ENCODE peak calls at places on chromosome 1, in eight cellular contexts. One of them, this sample, is unnamed.

GRCh38 chr1:87957331-87957730 is 628.7 kb downstream of the LMO4 start:
- DNase-seq in sigmoid colon: no peak
- DNase-seq in suprapubic skin: no peak
- DNase-seq in heart right ventricle: no peak
- DNase-seq in AG04450: no peak
- DNase-seq in brain microvascular endothelial cell: no peak
- DNase-seq in fibroblast of lung: peak
- DNase-seq in stomach: no peak
- DNase-seq in this sample: no peak

GRCh38 chr1:172343246-172344099 is 77.0 kb upstream of the C1orf105 start:
- DNase-seq in suprapubic skin: no peak
- DNase-seq in stomach: no peak
- DNase-seq in sigmoid colon: no peak
- DNase-seq in heart right ventricle: no peak
- DNase-seq in brain microvascular endothelial cell: peak
- DNase-seq in fibroblast of lung: peak
- DNase-seq in AG04450: peak
- DNase-seq in this sample: no peak

GRCh38 chr1:8078176-8078671 is 52.1 kb upstream of the ERRFI1 start:
- DNase-seq in stomach: no peak
- DNase-seq in sigmoid colon: no peak
- DNase-seq in fibroblast of lung: peak
- DNase-seq in heart right ventricle: no peak
- DNase-seq in AG04450: no peak
- DNase-seq in brain microvascular endothelial cell: peak
- DNase-seq in suprapubic skin: no peak
- DNase-seq in this sample: no peak

GRCh38 chr1:206931709-206932108 is 10.0 kb upstream of the FCMR start:
- DNase-seq in AG04450: no peak
- DNase-seq in fibroblast of lung: no peak
- DNase-seq in suprapubic skin: no peak
- DNase-seq in stomach: no peak
- DNase-seq in sigmoid colon: no peak
- DNase-seq in heart right ventricle: no peak
- DNase-seq in brain microvascular endothelial cell: no peak
- DNase-seq in this sample: no peak

GRCh38 chr1:228341450-228341813 is 65.2 kb downstream of the TRIM11 start:
- DNase-seq in AG04450: no peak
- DNase-seq in sigmoid colon: peak
- DNase-seq in suprapubic skin: peak
- DNase-seq in fibroblast of lung: no peak
- DNase-seq in heart right ventricle: peak
- DNase-seq in brain microvascular endothelial cell: no peak
- DNase-seq in stomach: no peak
- DNase-seq in this sample: no peak

GRCh38 chr1:222038971-222039370 is 297.1 kb upstream of the DUSP10 start:
- DNase-seq in AG04450: no peak
- DNase-seq in fibroblast of lung: no peak
- DNase-seq in suprapubic skin: no peak
- DNase-seq in heart right ventricle: no peak
- DNase-seq in stomach: no peak
- DNase-seq in brain microvascular endothelial cell: no peak
- DNase-seq in sigmoid colon: no peak
- DNase-seq in this sample: no peak

GRCh38 chr1:189429610-189430009 is 1048.1 kb downstream of the BRINP3 start:
- DNase-seq in suprapubic skin: no peak
- DNase-seq in heart right ventricle: no peak
- DNase-seq in sigmoid colon: no peak
- DNase-seq in stomach: no peak
- DNase-seq in AG04450: peak
- DNase-seq in brain microvascular endothelial cell: no peak
- DNase-seq in fibroblast of lung: peak
- DNase-seq in this sample: no peak

GRCh38 chr1:72777918-72778317 is 495.6 kb upstream of the NEGR1 start:
- DNase-seq in fibroblast of lung: peak
- DNase-seq in AG04450: no peak
- DNase-seq in brain microvascular endothelial cell: peak
- DNase-seq in heart right ventricle: no peak
- DNase-seq in stomach: no peak
- DNase-seq in sigmoid colon: no peak
- DNase-seq in suprapubic skin: no peak
- DNase-seq in this sample: no peak

DNA sequence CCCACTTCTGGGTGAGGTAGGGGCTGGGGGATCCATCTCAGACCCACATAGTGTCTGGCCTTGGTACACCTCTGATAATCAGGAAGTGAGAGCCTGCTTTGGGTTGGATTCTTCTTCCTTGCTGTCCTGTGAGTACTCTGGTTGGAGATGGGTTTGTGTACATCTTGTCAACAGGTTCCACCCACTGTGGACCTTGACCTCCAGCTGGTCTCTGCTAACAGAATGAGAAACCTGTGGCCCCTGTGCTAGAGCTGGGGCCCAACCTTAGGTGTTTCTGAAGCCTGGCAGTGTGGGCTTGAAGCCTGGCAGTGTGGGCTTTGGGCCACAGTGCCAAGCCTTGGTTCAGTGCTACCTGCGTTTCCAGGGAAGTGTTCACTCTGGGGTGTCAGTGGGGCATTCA is 2.6 kb downstream of the ZBTB48 start:
- DNase-seq in sigmoid colon: no peak
- DNase-seq in heart right ventricle: no peak
- DNase-seq in fibroblast of lung: no peak
- DNase-seq in brain microvascular endothelial cell: no peak
- DNase-seq in stomach: peak
- DNase-seq in suprapubic skin: no peak
- DNase-seq in AG04450: no peak
- DNase-seq in this sample: no peak
- H3K4me3 ChIP-seq in sigmoid colon: no peak
- H3K4me3 ChIP-seq in heart right ventricle: no peak
- H3K4me3 ChIP-seq in fibroblast of lung: no peak
- H3K4me3 ChIP-seq in brain microvascular endothelial cell: no peak
- H3K4me3 ChIP-seq in stomach: no peak
- H3K4me3 ChIP-seq in suprapubic skin: no peak
- H3K4me3 ChIP-seq in AG04450: no peak
- H3K4me3 ChIP-seq in this sample: no peak

GRCh38 chr1:91792393-91793032 is 93.4 kb downstream of the TGFBR3 start:
- DNase-seq in heart right ventricle: no peak
- DNase-seq in stomach: no peak
- DNase-seq in AG04450: no peak
- DNase-seq in sigmoid colon: no peak
- DNase-seq in fibroblast of lung: no peak
- DNase-seq in brain microvascular endothelial cell: no peak
- DNase-seq in suprapubic skin: no peak
- DNase-seq in this sample: no peak
- TF ChIP-seq CTCF in heart right ventricle: peak
- TF ChIP-seq CTCF in stomach: no peak
- TF ChIP-seq CTCF in AG04450: no peak
- TF ChIP-seq CTCF in sigmoid colon: no peak
- TF ChIP-seq CTCF in fibroblast of lung: no peak
- TF ChIP-seq CTCF in brain microvascular endothelial cell: peak
- TF ChIP-seq CTCF in suprapubic skin: no peak
- TF ChIP-seq CTCF in this sample: no peak

DNA sequence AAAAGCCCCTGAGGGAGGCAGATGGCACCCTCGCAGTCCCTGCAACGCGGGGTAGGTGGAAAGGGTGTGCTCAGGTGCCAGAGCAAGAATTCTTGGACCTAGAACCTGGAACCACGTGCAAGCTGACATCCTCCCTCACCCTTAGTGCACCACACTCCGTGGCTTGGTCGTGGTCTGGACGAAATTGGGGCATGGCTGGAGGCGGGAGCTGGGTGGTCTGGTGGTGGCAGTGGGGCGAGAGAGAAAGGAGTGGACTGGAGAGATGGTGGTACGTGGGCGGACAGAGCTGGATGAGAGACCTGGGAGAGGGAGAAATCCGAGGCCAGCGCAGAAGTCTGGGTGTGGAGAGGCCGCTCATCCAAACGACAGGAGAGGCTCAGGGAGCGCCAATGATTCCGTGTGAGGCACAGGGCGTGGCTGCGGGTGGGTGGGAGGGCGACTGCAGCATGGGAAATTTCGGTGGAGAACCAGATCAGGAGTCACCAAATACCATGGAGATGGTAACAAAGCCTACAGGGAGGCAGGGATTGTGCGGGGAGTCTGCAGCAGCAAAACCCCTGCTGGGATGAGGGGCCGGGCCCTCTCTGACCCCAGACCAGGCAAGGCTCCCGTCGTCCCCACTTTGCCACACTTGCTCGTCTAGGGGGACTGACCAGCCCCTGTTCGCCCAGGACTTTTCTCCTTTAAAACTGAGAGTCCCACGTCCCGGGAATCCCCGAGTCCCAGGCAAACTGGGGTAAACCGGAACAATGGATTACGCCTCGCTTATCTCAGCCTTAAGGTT is 31.9 kb downstream of the CDCP2 start:
- DNase-seq in stomach: no peak
- DNase-seq in sigmoid colon: no peak
- DNase-seq in AG04450: no peak
- DNase-seq in fibroblast of lung: peak
- DNase-seq in brain microvascular endothelial cell: no peak
- DNase-seq in heart right ventricle: no peak
- DNase-seq in suprapubic skin: no peak
- DNase-seq in this sample: no peak
- H3K27ac ChIP-seq in stomach: no peak
- H3K27ac ChIP-seq in sigmoid colon: no peak
- H3K27ac ChIP-seq in AG04450: no peak
- H3K27ac ChIP-seq in fibroblast of lung: no peak
- H3K27ac ChIP-seq in brain microvascular endothelial cell: peak
- H3K27ac ChIP-seq in heart right ventricle: no peak
- H3K27ac ChIP-seq in suprapubic skin: no peak
- H3K27ac ChIP-seq in this sample: no peak

DNA sequence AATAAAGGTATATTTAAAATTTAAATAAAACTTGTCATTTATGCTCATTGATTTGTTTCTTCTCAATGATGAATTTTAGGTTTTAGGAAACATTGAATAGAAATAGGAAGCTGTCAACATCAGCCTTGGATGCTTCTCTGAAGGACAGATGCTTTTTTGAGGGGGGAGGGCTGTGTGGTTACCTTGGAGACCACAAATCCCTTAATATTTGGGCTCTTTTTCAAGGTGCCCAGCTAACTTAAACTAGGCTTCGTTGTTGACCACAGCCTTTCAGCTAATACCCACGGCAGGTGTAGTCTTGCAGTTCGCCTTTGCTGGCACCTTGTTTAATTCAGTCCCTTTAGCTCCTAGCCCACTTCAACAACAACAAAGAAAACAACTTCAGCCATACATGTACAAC is 22.5 kb downstream of the TENT5C start:
- DNase-seq in AG04450: no peak
- DNase-seq in brain microvascular endothelial cell: no peak
- DNase-seq in sigmoid colon: no peak
- DNase-seq in heart right ventricle: no peak
- DNase-seq in suprapubic skin: no peak
- DNase-seq in stomach: no peak
- DNase-seq in fibroblast of lung: no peak
- DNase-seq in this sample: no peak
- H3K4me3 ChIP-seq in AG04450: no peak
- H3K4me3 ChIP-seq in brain microvascular endothelial cell: no peak
- H3K4me3 ChIP-seq in sigmoid colon: no peak
- H3K4me3 ChIP-seq in heart right ventricle: no peak
- H3K4me3 ChIP-seq in suprapubic skin: no peak
- H3K4me3 ChIP-seq in stomach: no peak
- H3K4me3 ChIP-seq in fibroblast of lung: no peak
- H3K4me3 ChIP-seq in this sample: no peak

DNA sequence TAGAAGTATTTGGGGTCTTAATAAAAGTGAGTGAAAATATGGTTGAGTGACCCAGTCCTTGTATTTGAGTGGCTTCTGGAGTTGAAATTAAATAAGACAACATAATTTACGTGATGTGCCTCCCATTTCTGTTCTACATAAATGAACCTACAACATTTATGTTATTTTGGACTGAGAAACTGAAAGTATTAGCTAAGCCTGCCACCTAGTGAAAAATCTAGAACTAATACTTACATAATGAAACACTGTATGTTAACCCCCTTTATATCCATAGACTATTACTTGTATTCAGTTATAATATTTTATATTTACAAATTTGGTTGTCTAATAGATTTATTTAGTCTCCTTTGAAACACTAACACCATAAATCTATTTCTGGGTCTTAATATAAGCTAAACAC is 298.9 kb downstream of the KCNT2 start:
- DNase-seq in AG04450: peak
- DNase-seq in fibroblast of lung: peak
- DNase-seq in brain microvascular endothelial cell: no peak
- DNase-seq in heart right ventricle: no peak
- DNase-seq in sigmoid colon: no peak
- DNase-seq in stomach: no peak
- DNase-seq in suprapubic skin: no peak
- DNase-seq in this sample: no peak
- TF ChIP-seq CTCF in AG04450: peak
- TF ChIP-seq CTCF in fibroblast of lung: no peak
- TF ChIP-seq CTCF in brain microvascular endothelial cell: no peak
- TF ChIP-seq CTCF in heart right ventricle: peak
- TF ChIP-seq CTCF in sigmoid colon: no peak
- TF ChIP-seq CTCF in stomach: no peak
- TF ChIP-seq CTCF in suprapubic skin: no peak
- TF ChIP-seq CTCF in this sample: no peak

This sample was measured in coronary artery.